ENCODE peak calls at places on chromosomes 13 and 19, in seven cellular contexts. One of them, this sample, is unnamed.

GRCh38 chr19:56477429-56478338 is 539 bp upstream of the ZNF667 start:
- DNase-seq in suprapubic skin: peak
- DNase-seq in HepG2: no peak
- DNase-seq in spleen: peak
- DNase-seq in transverse colon: peak
- DNase-seq in HCT116: no peak
- DNase-seq in SK-N-SH: peak
- DNase-seq in this sample: peak

GRCh38 chr19:18788782-18789421 is 2.2 kb downstream of the COMP start:
- DNase-seq in transverse colon: no peak
- DNase-seq in SK-N-SH: no peak
- DNase-seq in HCT116: no peak
- DNase-seq in suprapubic skin: no peak
- DNase-seq in HepG2: no peak
- DNase-seq in spleen: no peak
- DNase-seq in this sample: no peak

GRCh38 chr13:64912141-64912540 is 2318.0 kb downstream of the PCDH9 start:
- DNase-seq in HCT116: no peak
- DNase-seq in transverse colon: no peak
- DNase-seq in HepG2: no peak
- DNase-seq in spleen: no peak
- DNase-seq in SK-N-SH: no peak
- DNase-seq in suprapubic skin: no peak
- DNase-seq in this sample: no peak

GRCh38 chr19:13521066-13521465 is 14.8 kb upstream of the CACNA1A start:
- DNase-seq in HCT116: no peak
- DNase-seq in transverse colon: no peak
- DNase-seq in HepG2: no peak
- DNase-seq in SK-N-SH: no peak
- DNase-seq in spleen: no peak
- DNase-seq in suprapubic skin: no peak
- DNase-seq in this sample: no peak

GRCh38 chr19:35089554-35089953 is 26.1 kb upstream of the FXYD3 start:
- DNase-seq in SK-N-SH: no peak
- DNase-seq in HCT116: no peak
- DNase-seq in HepG2: no peak
- DNase-seq in transverse colon: no peak
- DNase-seq in suprapubic skin: no peak
- DNase-seq in spleen: no peak
- DNase-seq in this sample: no peak

GRCh38 chr19:10872551-10873107 is 1.3 kb downstream of the CARM1 start:
- DNase-seq in HCT116: no peak
- DNase-seq in transverse colon: no peak
- DNase-seq in spleen: no peak
- DNase-seq in HepG2: no peak
- DNase-seq in SK-N-SH: no peak
- DNase-seq in suprapubic skin: no peak
- DNase-seq in this sample: no peak

GRCh38 chr19:17549088-17549740 is 6.2 kb upstream of the COLGALT1 start:
- DNase-seq in suprapubic skin: no peak
- DNase-seq in HepG2: no peak
- DNase-seq in HCT116: peak
- DNase-seq in SK-N-SH: no peak
- DNase-seq in spleen: no peak
- DNase-seq in transverse colon: no peak
- DNase-seq in this sample: no peak

GRCh38 chr19:13975870-13976269 is 23.6 kb downstream of the DCAF15 start:
- DNase-seq in spleen: no peak
- DNase-seq in HepG2: no peak
- DNase-seq in transverse colon: no peak
- DNase-seq in suprapubic skin: no peak
- DNase-seq in SK-N-SH: no peak
- DNase-seq in HCT116: no peak
- DNase-seq in this sample: no peak

GRCh38 chr13:84655677-84656076 is 773.4 kb upstream of the SLITRK1 start:
- DNase-seq in HepG2: no peak
- DNase-seq in HCT116: no peak
- DNase-seq in transverse colon: no peak
- DNase-seq in SK-N-SH: no peak
- DNase-seq in suprapubic skin: no peak
- DNase-seq in spleen: no peak
- DNase-seq in this sample: no peak

GRCh38 chr13:77460195-77460594 is 75.3 kb upstream of the SCEL start:
- DNase-seq in spleen: no peak
- DNase-seq in transverse colon: no peak
- DNase-seq in HepG2: no peak
- DNase-seq in HCT116: no peak
- DNase-seq in SK-N-SH: no peak
- DNase-seq in suprapubic skin: no peak
- DNase-seq in this sample: peak

GRCh38 chr19:575527-576506 is 3.4 kb downstream of the BSG start:
- DNase-seq in transverse colon: no peak
- DNase-seq in HepG2: no peak
- DNase-seq in HCT116: no peak
- DNase-seq in spleen: no peak
- DNase-seq in suprapubic skin: no peak
- DNase-seq in SK-N-SH: peak
- DNase-seq in this sample: no peak

GRCh38 chr19:54153731-54154326 is 5.7 kb downstream of the LENG1 start:
- DNase-seq in HepG2: no peak
- DNase-seq in HCT116: no peak
- DNase-seq in transverse colon: peak
- DNase-seq in suprapubic skin: no peak
- DNase-seq in SK-N-SH: no peak
- DNase-seq in spleen: no peak
- DNase-seq in this sample: no peak

GRCh38 chr13:43397110-43397509 is 373.7 kb downstream of the DNAJC15 start:
- DNase-seq in HCT116: no peak
- DNase-seq in HepG2: no peak
- DNase-seq in suprapubic skin: no peak
- DNase-seq in spleen: no peak
- DNase-seq in transverse colon: no peak
- DNase-seq in SK-N-SH: no peak
- DNase-seq in this sample: no peak

GRCh38 chr13:50915562-50915961 is 6.0 kb downstream of the RNASEH2B start:
- DNase-seq in SK-N-SH: no peak
- DNase-seq in spleen: no peak
- DNase-seq in transverse colon: no peak
- DNase-seq in HepG2: no peak
- DNase-seq in suprapubic skin: no peak
- DNase-seq in HCT116: no peak
- DNase-seq in this sample: no peak

GRCh38 chr13:103250071-103250470 is 183.9 kb upstream of the SLC10A2 start:
- DNase-seq in suprapubic skin: no peak
- DNase-seq in transverse colon: no peak
- DNase-seq in SK-N-SH: no peak
- DNase-seq in HepG2: no peak
- DNase-seq in spleen: no peak
- DNase-seq in HCT116: no peak
- DNase-seq in this sample: no peak

GRCh38 chr19:5826531-5827341 is 12.8 kb downstream of the FUT6 start:
- DNase-seq in SK-N-SH: peak
- DNase-seq in spleen: peak
- DNase-seq in HepG2: peak
- DNase-seq in HCT116: peak
- DNase-seq in transverse colon: peak
- DNase-seq in suprapubic skin: no peak
- DNase-seq in this sample: peak

GRCh38 chr13:109795021-109795420 is 8.6 kb upstream of the IRS2 start:
- DNase-seq in SK-N-SH: no peak
- DNase-seq in suprapubic skin: no peak
- DNase-seq in spleen: no peak
- DNase-seq in transverse colon: no peak
- DNase-seq in HepG2: no peak
- DNase-seq in HCT116: no peak
- DNase-seq in this sample: no peak

GRCh38 chr13:72808917-72809500 is 27.1 kb downstream of the PIBF1 start:
- DNase-seq in HepG2: peak
- DNase-seq in suprapubic skin: no peak
- DNase-seq in HCT116: no peak
- DNase-seq in spleen: no peak
- DNase-seq in transverse colon: no peak
- DNase-seq in SK-N-SH: peak
- DNase-seq in this sample: no peak

GRCh38 chr13:107937841-107938240 is 277.5 kb downstream of the LIG4 start:
- DNase-seq in SK-N-SH: no peak
- DNase-seq in spleen: no peak
- DNase-seq in HepG2: no peak
- DNase-seq in transverse colon: no peak
- DNase-seq in HCT116: no peak
- DNase-seq in suprapubic skin: no peak
- DNase-seq in this sample: no peak

GRCh38 chr19:18659281-18660050 is 22.6 kb downstream of the KLHL26 start:
- DNase-seq in HCT116: no peak
- DNase-seq in suprapubic skin: no peak
- DNase-seq in HepG2: no peak
- DNase-seq in spleen: no peak
- DNase-seq in transverse colon: no peak
- DNase-seq in SK-N-SH: peak
- DNase-seq in this sample: peak

GRCh38 chr19:3479177-3479818 is 1.0 kb downstream of the SMIM24 start:
- DNase-seq in suprapubic skin: no peak
- DNase-seq in HCT116: peak
- DNase-seq in spleen: no peak
- DNase-seq in SK-N-SH: peak
- DNase-seq in transverse colon: peak
- DNase-seq in HepG2: no peak
- DNase-seq in this sample: no peak

GRCh38 chr13:52921194-52921593 is 72.8 kb upstream of the PCDH8 start:
- DNase-seq in SK-N-SH: no peak
- DNase-seq in spleen: no peak
- DNase-seq in HepG2: no peak
- DNase-seq in suprapubic skin: no peak
- DNase-seq in transverse colon: no peak
- DNase-seq in HCT116: no peak
- DNase-seq in this sample: peak

GRCh38 chr19:45780146-45780447 is 2.2 kb downstream of the DMPK start:
- DNase-seq in HepG2: no peak
- DNase-seq in spleen: no peak
- DNase-seq in SK-N-SH: no peak
- DNase-seq in HCT116: no peak
- DNase-seq in suprapubic skin: no peak
- DNase-seq in transverse colon: no peak
- DNase-seq in this sample: no peak

GRCh38 chr13:22120646-22121045 is 449.8 kb downstream of the FGF9 start:
- DNase-seq in transverse colon: no peak
- DNase-seq in suprapubic skin: no peak
- DNase-seq in SK-N-SH: no peak
- DNase-seq in spleen: no peak
- DNase-seq in HepG2: no peak
- DNase-seq in HCT116: no peak
- DNase-seq in this sample: no peak

GRCh38 chr13:114118763-114119123 is 13.7 kb downstream of the RASA3 start:
- DNase-seq in HepG2: no peak
- DNase-seq in spleen: peak
- DNase-seq in SK-N-SH: peak
- DNase-seq in suprapubic skin: no peak
- DNase-seq in HCT116: no peak
- DNase-seq in transverse colon: no peak
- DNase-seq in this sample: no peak

GRCh38 chr19:861756-862528 is 2.5 kb downstream of the CFD start:
- DNase-seq in HCT116: peak
- DNase-seq in spleen: peak
- DNase-seq in transverse colon: peak
- DNase-seq in suprapubic skin: no peak
- DNase-seq in HepG2: peak
- DNase-seq in SK-N-SH: peak
- DNase-seq in this sample: peak

GRCh38 chr13:33639158-33639557 is 178.8 kb upstream of the RFC3 start:
- DNase-seq in transverse colon: peak
- DNase-seq in SK-N-SH: no peak
- DNase-seq in HCT116: no peak
- DNase-seq in spleen: no peak
- DNase-seq in suprapubic skin: no peak
- DNase-seq in HepG2: peak
- DNase-seq in this sample: no peak
- TF ChIP-seq POLR2AphosphoS5 in transverse colon: peak
- TF ChIP-seq POLR2AphosphoS5 in SK-N-SH: no peak
- TF ChIP-seq POLR2AphosphoS5 in HCT116: no peak
- TF ChIP-seq POLR2AphosphoS5 in spleen: no peak
- TF ChIP-seq POLR2AphosphoS5 in suprapubic skin: peak
- TF ChIP-seq POLR2AphosphoS5 in HepG2: no peak
- TF ChIP-seq POLR2AphosphoS5 in this sample: no peak

GRCh38 chr13:41060723-41061074 is 610 bp upstream of the WBP4 start:
- DNase-seq in HepG2: peak
- DNase-seq in spleen: peak
- DNase-seq in suprapubic skin: peak
- DNase-seq in transverse colon: peak
- DNase-seq in SK-N-SH: peak
- DNase-seq in HCT116: peak
- DNase-seq in this sample: no peak

GRCh38 chr13:41061075-41061913 is at the start of gene WBP4:
- DNase-seq in spleen: peak
- DNase-seq in transverse colon: peak
- DNase-seq in suprapubic skin: peak
- DNase-seq in HepG2: peak
- DNase-seq in HCT116: peak
- DNase-seq in SK-N-SH: peak
- DNase-seq in this sample: peak

GRCh38 chr13:41059466-41059865 is 1.8 kb upstream of the WBP4 start:
- DNase-seq in HepG2: no peak
- DNase-seq in suprapubic skin: no peak
- DNase-seq in HCT116: no peak
- DNase-seq in transverse colon: no peak
- DNase-seq in spleen: no peak
- DNase-seq in SK-N-SH: peak
- DNase-seq in this sample: no peak

GRCh38 chr13:41058229-41059070 is 2.9 kb upstream of the WBP4 start:
- DNase-seq in HepG2: no peak
- DNase-seq in HCT116: no peak
- DNase-seq in suprapubic skin: no peak
- DNase-seq in spleen: no peak
- DNase-seq in SK-N-SH: no peak
- DNase-seq in transverse colon: no peak
- DNase-seq in this sample: no peak

GRCh38 chr13:41059896-41060722 is 1.2 kb upstream of the WBP4 start:
- DNase-seq in suprapubic skin: peak
- DNase-seq in HCT116: peak
- DNase-seq in spleen: peak
- DNase-seq in HepG2: peak
- DNase-seq in transverse colon: peak
- DNase-seq in SK-N-SH: peak
- DNase-seq in this sample: peak
- TF ChIP-seq CTCF in suprapubic skin: peak
- TF ChIP-seq CTCF in HCT116: peak
- TF ChIP-seq CTCF in spleen: peak
- TF ChIP-seq CTCF in HepG2: peak
- TF ChIP-seq CTCF in transverse colon: no peak
- TF ChIP-seq CTCF in SK-N-SH: peak
- TF ChIP-seq CTCF in this sample: no peak

GRCh38 chr19:58561373-58562125 is 3.1 kb upstream of the UBE2M start:
- DNase-seq in spleen: peak
- DNase-seq in HepG2: no peak
- DNase-seq in HCT116: no peak
- DNase-seq in SK-N-SH: no peak
- DNase-seq in transverse colon: no peak
- DNase-seq in suprapubic skin: no peak
- DNase-seq in this sample: no peak
- TF ChIP-seq POLR2AphosphoS5 in spleen: no peak
- TF ChIP-seq POLR2AphosphoS5 in HepG2: peak
- TF ChIP-seq POLR2AphosphoS5 in HCT116: no peak
- TF ChIP-seq POLR2AphosphoS5 in SK-N-SH: no peak
- TF ChIP-seq POLR2AphosphoS5 in transverse colon: no peak
- TF ChIP-seq POLR2AphosphoS5 in suprapubic skin: no peak
- TF ChIP-seq POLR2AphosphoS5 in this sample: no peak

GRCh38 chr13:20840590-20840989 is 62.0 kb downstream of the XPO4 start:
- DNase-seq in transverse colon: no peak
- DNase-seq in HepG2: no peak
- DNase-seq in suprapubic skin: no peak
- DNase-seq in HCT116: no peak
- DNase-seq in SK-N-SH: no peak
- DNase-seq in spleen: no peak
- DNase-seq in this sample: no peak
- TF ChIP-seq CTCF in transverse colon: no peak
- TF ChIP-seq CTCF in HepG2: no peak
- TF ChIP-seq CTCF in suprapubic skin: no peak
- TF ChIP-seq CTCF in HCT116: no peak
- TF ChIP-seq CTCF in SK-N-SH: no peak
- TF ChIP-seq CTCF in spleen: no peak
- TF ChIP-seq CTCF in this sample: no peak

This sample was measured in HL-60.